ENCODE peak calls at places on chromosomes 3 and 15, in six cellular contexts. One of them, this sample, is unnamed.

GRCh38 chr3:2771711-2772110 is 338.5 kb downstream of the IL5RA start:
- DNase-seq in endothelial cell: no peak
- DNase-seq in stimulated activated CD4-positive, alpha-beta T cell treated with anti-CD3 and anti-CD28 coated beads, Interleukin-1b, Interleukin-23, amount 100 ng/mL, for 24 hours: no peak
- DNase-seq in GF-D8: no peak
- DNase-seq in effector memory CD4-positive, alpha-beta T cell: no peak
- DNase-seq in RWPE1: no peak
- DNase-seq in this sample: no peak

GRCh38 chr3:28743843-28744242 is 395.2 kb upstream of the AZI2 start:
- DNase-seq in effector memory CD4-positive, alpha-beta T cell: no peak
- DNase-seq in stimulated activated CD4-positive, alpha-beta T cell treated with anti-CD3 and anti-CD28 coated beads, Interleukin-1b, Interleukin-23, amount 100 ng/mL, for 24 hours: no peak
- DNase-seq in endothelial cell: no peak
- DNase-seq in GF-D8: no peak
- DNase-seq in RWPE1: no peak
- DNase-seq in this sample: peak

GRCh38 chr15:83053151-83053550 is 13.9 kb downstream of the BTBD1 start:
- DNase-seq in stimulated activated CD4-positive, alpha-beta T cell treated with anti-CD3 and anti-CD28 coated beads, Interleukin-1b, Interleukin-23, amount 100 ng/mL, for 24 hours: no peak
- DNase-seq in effector memory CD4-positive, alpha-beta T cell: no peak
- DNase-seq in endothelial cell: no peak
- DNase-seq in RWPE1: no peak
- DNase-seq in GF-D8: no peak
- DNase-seq in this sample: peak

GRCh38 chr3:69738291-69738690 is 973 bp upstream of the MITF start:
- DNase-seq in effector memory CD4-positive, alpha-beta T cell: no peak
- DNase-seq in GF-D8: no peak
- DNase-seq in RWPE1: no peak
- DNase-seq in endothelial cell: no peak
- DNase-seq in stimulated activated CD4-positive, alpha-beta T cell treated with anti-CD3 and anti-CD28 coated beads, Interleukin-1b, Interleukin-23, amount 100 ng/mL, for 24 hours: no peak
- DNase-seq in this sample: peak

GRCh38 chr3:120468635-120469295 is 18.0 kb upstream of the FSTL1 start:
- DNase-seq in stimulated activated CD4-positive, alpha-beta T cell treated with anti-CD3 and anti-CD28 coated beads, Interleukin-1b, Interleukin-23, amount 100 ng/mL, for 24 hours: no peak
- DNase-seq in GF-D8: no peak
- DNase-seq in endothelial cell: no peak
- DNase-seq in RWPE1: no peak
- DNase-seq in effector memory CD4-positive, alpha-beta T cell: no peak
- DNase-seq in this sample: no peak

GRCh38 chr3:178525180-178525704 is 11.0 kb upstream of the KCNMB2 start:
- DNase-seq in RWPE1: no peak
- DNase-seq in GF-D8: no peak
- DNase-seq in endothelial cell: no peak
- DNase-seq in stimulated activated CD4-positive, alpha-beta T cell treated with anti-CD3 and anti-CD28 coated beads, Interleukin-1b, Interleukin-23, amount 100 ng/mL, for 24 hours: no peak
- DNase-seq in effector memory CD4-positive, alpha-beta T cell: no peak
- DNase-seq in this sample: no peak

GRCh38 chr3:151962891-151963290 is 89.4 kb downstream of the SUCNR1 start:
- DNase-seq in stimulated activated CD4-positive, alpha-beta T cell treated with anti-CD3 and anti-CD28 coated beads, Interleukin-1b, Interleukin-23, amount 100 ng/mL, for 24 hours: no peak
- DNase-seq in RWPE1: no peak
- DNase-seq in endothelial cell: no peak
- DNase-seq in effector memory CD4-positive, alpha-beta T cell: no peak
- DNase-seq in GF-D8: no peak
- DNase-seq in this sample: no peak

GRCh38 chr15:22949074-22949547 is 31.1 kb downstream of the CYFIP1 start:
- DNase-seq in RWPE1: no peak
- DNase-seq in stimulated activated CD4-positive, alpha-beta T cell treated with anti-CD3 and anti-CD28 coated beads, Interleukin-1b, Interleukin-23, amount 100 ng/mL, for 24 hours: no peak
- DNase-seq in endothelial cell: peak
- DNase-seq in GF-D8: peak
- DNase-seq in effector memory CD4-positive, alpha-beta T cell: no peak
- DNase-seq in this sample: peak

GRCh38 chr3:146640955-146641867 is 36.1 kb upstream of the PLSCR5 start:
- DNase-seq in stimulated activated CD4-positive, alpha-beta T cell treated with anti-CD3 and anti-CD28 coated beads, Interleukin-1b, Interleukin-23, amount 100 ng/mL, for 24 hours: no peak
- DNase-seq in RWPE1: peak
- DNase-seq in effector memory CD4-positive, alpha-beta T cell: no peak
- DNase-seq in GF-D8: no peak
- DNase-seq in endothelial cell: peak
- DNase-seq in this sample: peak

GRCh38 chr3:155949464-155950217 is 79.2 kb downstream of the GMPS start:
- DNase-seq in effector memory CD4-positive, alpha-beta T cell: no peak
- DNase-seq in stimulated activated CD4-positive, alpha-beta T cell treated with anti-CD3 and anti-CD28 coated beads, Interleukin-1b, Interleukin-23, amount 100 ng/mL, for 24 hours: no peak
- DNase-seq in RWPE1: no peak
- DNase-seq in endothelial cell: no peak
- DNase-seq in GF-D8: no peak
- DNase-seq in this sample: no peak

GRCh38 chr15:85479071-85479647 is 98.8 kb downstream of the AKAP13 start:
- DNase-seq in GF-D8: no peak
- DNase-seq in stimulated activated CD4-positive, alpha-beta T cell treated with anti-CD3 and anti-CD28 coated beads, Interleukin-1b, Interleukin-23, amount 100 ng/mL, for 24 hours: no peak
- DNase-seq in endothelial cell: no peak
- DNase-seq in RWPE1: peak
- DNase-seq in effector memory CD4-positive, alpha-beta T cell: no peak
- DNase-seq in this sample: peak

GRCh38 chr15:99126195-99126594 is 21.3 kb downstream of the SYNM start:
- DNase-seq in stimulated activated CD4-positive, alpha-beta T cell treated with anti-CD3 and anti-CD28 coated beads, Interleukin-1b, Interleukin-23, amount 100 ng/mL, for 24 hours: no peak
- DNase-seq in endothelial cell: no peak
- DNase-seq in effector memory CD4-positive, alpha-beta T cell: no peak
- DNase-seq in GF-D8: no peak
- DNase-seq in RWPE1: no peak
- DNase-seq in this sample: no peak

This sample was measured in renal cortical epithelial cell.